ENCODE peak calls at places on chromosomes 13 and 19, in seven cellular contexts. D, R, J, N, A, S and K are unnamed samples.

GRCh38 chr19:35027851-35028599 is 2.2 kb upstream of the SCN1B start:
- DNase-seq in D (no peak), R (no peak), J (no peak), N (no peak), A (no peak), S (peak; percentile 27), K (peak; percentile 28)

GRCh38 chr13:23350009-23350408 is 83.5 kb downstream of the SACS start:
- DNase-seq in D (no peak), R (no peak), J (peak; percentile 25), N (no peak), A (no peak), S (no peak), K (no peak)

GRCh38 chr13:30376426-30377311 is 45.6 kb upstream of the UBE2L5 start:
- DNase-seq in D (no peak), R (no peak), J (no peak), N (no peak), A (peak; percentile 65), S (no peak), K (peak; percentile 25)

GRCh38 chr13:30924726-30925125 is 7.7 kb upstream of the TEX26 start:
- DNase-seq in D (no peak), R (no peak), J (no peak), N (no peak), A (no peak), S (no peak), K (no peak)

GRCh38 chr19:38842439-38843174 is 7.2 kb downstream of the HNRNPL start:
- DNase-seq in D (no peak), R (no peak), J (no peak), N (no peak), A (peak; percentile 63), S (no peak), K (no peak)

GRCh38 chr13:64078025-64078424 is 2662.4 kb upstream of the PCDH20 start:
- DNase-seq in D (no peak), R (no peak), J (no peak), N (no peak), A (no peak), S (no peak), K (no peak)

GRCh38 chr13:20713751-20714150 is 10.3 kb downstream of the IL17D start:
- DNase-seq in D (peak; percentile 55), R (no peak), J (peak; percentile 69), N (no peak), A (no peak), S (peak; percentile 39), K (no peak)

GRCh38 chr19:20661150-20661819 is at the start of gene ZNF626:
- DNase-seq in D (peak; percentile 91), R (peak; percentile 96), J (peak; percentile 99), N (peak; percentile 98), A (peak; percentile 81), S (peak; percentile 94), K (no peak)

GRCh38 chr13:41631296-41631965 is 174.1 kb downstream of the RGCC start:
- DNase-seq in D (no peak), R (no peak), J (no peak), N (no peak), A (no peak), S (peak; percentile 88), K (no peak)

GRCh38 chr13:113793718-113794085 is 34.7 kb downstream of the TMEM255B start:
- DNase-seq in D (no peak), R (peak; percentile 8), J (no peak), N (no peak), A (no peak), S (no peak), K (no peak)

GRCh38 chr19:46791944-46792343 is 3.5 kb upstream of the SLC1A5 start:
- DNase-seq in D (no peak), R (no peak), J (no peak), N (no peak), A (peak; percentile 1), S (no peak), K (no peak)

GRCh38 chr13:49681837-49682236 is 9.4 kb downstream of the EBPL start:
- DNase-seq in D (peak; percentile 20), R (no peak), J (no peak), N (no peak), A (no peak), S (peak; percentile 55), K (no peak)

GRCh38 chr19:12938536-12939291 is at the start of gene CALR:
- DNase-seq in D (no peak), R (peak; percentile 52), J (peak; percentile 47), N (no peak), A (peak; percentile 31), S (no peak), K (peak; percentile 19)

GRCh38 chr19:47663911-47664771 is 49.1 kb upstream of the EHD2 start:
- DNase-seq in D (peak; percentile 98), R (peak; percentile 48), J (peak; percentile 99), N (peak; percentile 89), A (no peak), S (peak; percentile 99), K (peak; percentile 52)

GRCh38 chr19:5967994-5968430 is 9.9 kb downstream of the RANBP3 start:
- DNase-seq in D (peak; percentile 74), R (peak; percentile 66), J (peak; percentile 82), N (peak; percentile 60), A (peak; percentile 48), S (peak; percentile 88), K (peak; percentile 57)

GRCh38 chr19:18500820-18501219 is 21.1 kb downstream of the ELL start:
- DNase-seq in D (no peak), R (peak; percentile 60), J (no peak), N (no peak), A (no peak), S (no peak), K (no peak)

GRCh38 chr19:43809762-43810696 is 7.8 kb upstream of the LYPD5 start:
- DNase-seq in D (peak; percentile 28), R (no peak), J (peak; percentile 83), N (no peak), A (no peak), S (peak; percentile 74), K (no peak)

GRCh38 chr13:111604087-111604486 is 283.6 kb downstream of the TEX29 start:
- DNase-seq in D (no peak), R (no peak), J (no peak), N (no peak), A (no peak), S (no peak), K (no peak)
- TF ChIP-seq CTCF in D (no peak), R (no peak), J (no peak), N (no peak), A (no peak), S (no peak), K (no peak)

GRCh38 chr19:30000862-30001261 is 58.8 kb downstream of the URI1 start:
- DNase-seq in D (no peak), R (no peak), J (no peak), N (no peak), A (no peak), S (no peak), K (no peak)

GRCh38 chr19:30001301-30001700 is 59.3 kb downstream of the URI1 start:
- DNase-seq in D (no peak), R (no peak), J (no peak), N (no peak), A (no peak), S (no peak), K (no peak)

GRCh38 chr19:29999490-29999889 is 57.5 kb downstream of the URI1 start:
- DNase-seq in D (no peak), R (no peak), J (no peak), N (no peak), A (no peak), S (no peak), K (no peak)

GRCh38 chr19:30003862-30004261 is 61.8 kb downstream of the URI1 start:
- DNase-seq in D (no peak), R (no peak), J (no peak), N (no peak), A (no peak), S (no peak), K (no peak)

GRCh38 chr19:30001794-30002193 is 59.8 kb downstream of the URI1 start:
- DNase-seq in D (no peak), R (no peak), J (peak; percentile 18), N (no peak), A (no peak), S (peak; percentile 19), K (no peak)
- TF ChIP-seq CTCF in D (no peak), R (no peak), J (peak; percentile 15), N (no peak), A (no peak), S (peak; percentile 20), K (no peak)

DNA sequence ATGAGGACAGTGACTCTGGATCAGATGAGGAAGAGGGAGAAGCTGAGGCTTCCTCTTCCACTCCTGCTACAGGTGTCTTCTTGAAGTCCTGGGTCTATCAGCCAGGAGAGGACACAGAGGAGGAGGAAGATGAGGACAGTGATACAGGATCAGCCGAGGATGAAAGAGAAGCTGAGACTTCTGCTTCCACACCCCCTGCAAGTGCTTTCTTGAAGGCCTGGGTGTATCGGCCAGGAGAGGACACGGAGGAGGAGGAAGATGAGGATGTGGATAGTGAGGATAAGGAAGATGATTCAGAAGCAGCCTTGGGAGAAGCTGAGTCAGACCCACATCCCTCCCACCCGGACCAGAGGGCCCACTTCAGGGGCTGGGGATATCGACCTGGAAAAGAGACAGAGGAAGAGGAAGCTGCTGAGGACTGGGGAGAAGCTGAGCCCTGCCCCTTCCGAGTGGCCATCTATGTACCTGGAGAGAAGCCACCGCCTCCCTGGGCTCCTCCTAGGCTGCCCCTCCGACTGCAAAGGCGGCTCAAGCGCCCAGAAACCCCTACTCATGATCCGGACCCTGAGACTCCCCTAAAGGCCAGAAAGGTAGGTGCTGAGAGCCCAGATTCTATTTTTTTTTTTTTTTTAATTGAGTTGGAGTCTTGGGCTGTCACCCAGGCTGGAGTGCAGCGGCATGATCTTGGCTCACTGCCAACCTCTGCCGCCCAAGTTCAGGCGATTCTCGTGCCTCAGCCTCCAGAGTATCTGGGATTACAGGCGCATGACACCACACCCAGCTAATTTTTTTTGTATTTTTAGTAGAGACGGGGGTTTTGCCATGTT is 2.3 kb downstream of the PPP1R15A start:
- DNase-seq in D (peak; percentile 77), R (no peak), J (peak; percentile 79), N (no peak), A (no peak), S (peak; percentile 80), K (no peak)
- TF ChIP-seq CTCF in D (no peak), R (no peak), J (no peak), N (no peak), A (no peak), S (no peak), K (no peak)

GRCh38 chr13:25727250-25727649 is 324.6 kb downstream of the SHISA2 start:
- DNase-seq in D (no peak), R (peak; percentile 57), J (no peak), N (no peak), A (no peak), S (no peak), K (no peak)

GRCh38 chr13:25722893-25723292 is 328.9 kb downstream of the SHISA2 start:
- DNase-seq in D (no peak), R (no peak), J (no peak), N (no peak), A (no peak), S (no peak), K (no peak)

GRCh38 chr13:25727776-25728175 is 324.0 kb downstream of the SHISA2 start:
- DNase-seq in D (no peak), R (no peak), J (no peak), N (no peak), A (no peak), S (no peak), K (no peak)

GRCh38 chr13:25729201-25729600 is 322.6 kb downstream of the SHISA2 start:
- DNase-seq in D (no peak), R (no peak), J (no peak), N (no peak), A (no peak), S (no peak), K (no peak)

DNA sequence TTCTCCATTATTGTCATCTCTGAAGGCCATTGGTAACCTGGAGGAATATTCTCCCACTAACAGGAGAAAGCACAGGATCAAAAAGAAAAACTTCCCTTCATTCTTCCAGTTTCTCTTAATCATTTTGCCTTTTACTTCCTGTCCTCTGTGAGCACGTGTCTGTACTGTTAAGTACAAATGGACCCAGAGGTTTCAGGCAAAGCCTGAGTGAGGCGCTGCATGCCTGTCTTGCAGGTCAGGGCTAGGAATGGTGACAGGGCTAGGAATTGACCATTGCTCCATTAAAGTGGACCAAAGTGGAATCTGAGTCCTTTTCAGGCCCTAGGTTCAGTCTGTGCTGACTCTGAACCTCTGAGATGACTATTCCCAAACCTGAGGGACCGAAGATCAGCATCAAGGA is 326.7 kb downstream of the SHISA2 start:
- DNase-seq in D (no peak), R (no peak), J (no peak), N (no peak), A (no peak), S (no peak), K (no peak)
- TF ChIP-seq CTCF in D (no peak), R (no peak), J (no peak), N (no peak), A (no peak), S (no peak), K (no peak)